ENCODE peak calls at places on chromosome 20, in seven cellular contexts. One of them, this sample, is unnamed. For H3K4me1, the result is how much of the 10 kb centered on the place peaks cover.

GRCh38 chr20:57658447-57659130 is 38.4 kb upstream of the ZBP1 start:
- DNase-seq in pancreas: peak
- DNase-seq in small intestine: no peak
- DNase-seq in PC-9: no peak
- DNase-seq in CD8-positive, alpha-beta memory T cell: no peak
- DNase-seq in tibial artery: no peak
- DNase-seq in GM23248: no peak
- DNase-seq in this sample: no peak

GRCh38 chr20:21509597-21510331 is 4.1 kb downstream of the NKX2-2 start:
- DNase-seq in CD8-positive, alpha-beta memory T cell: no peak
- DNase-seq in pancreas: no peak
- DNase-seq in PC-9: no peak
- DNase-seq in GM23248: peak
- DNase-seq in small intestine: no peak
- DNase-seq in tibial artery: no peak
- DNase-seq in this sample: peak

GRCh38 chr20:58554541-58554940 is 39.3 kb upstream of the APCDD1L start:
- DNase-seq in small intestine: no peak
- DNase-seq in tibial artery: no peak
- DNase-seq in CD8-positive, alpha-beta memory T cell: no peak
- DNase-seq in PC-9: peak
- DNase-seq in pancreas: no peak
- DNase-seq in GM23248: peak
- DNase-seq in this sample: peak

GRCh38 chr20:9093203-9093962 is 24.5 kb downstream of the PLCB4 start:
- DNase-seq in PC-9: no peak
- DNase-seq in pancreas: no peak
- DNase-seq in CD8-positive, alpha-beta memory T cell: no peak
- DNase-seq in small intestine: no peak
- DNase-seq in GM23248: no peak
- DNase-seq in tibial artery: no peak
- DNase-seq in this sample: no peak

GRCh38 chr20:14644698-14645097 is 307.3 kb upstream of the FLRT3 start:
- DNase-seq in pancreas: no peak
- DNase-seq in CD8-positive, alpha-beta memory T cell: no peak
- DNase-seq in small intestine: no peak
- DNase-seq in tibial artery: no peak
- DNase-seq in PC-9: no peak
- DNase-seq in GM23248: no peak
- DNase-seq in this sample: no peak

GRCh38 chr20:9172908-9173307 is 104.0 kb downstream of the PLCB4 start:
- DNase-seq in tibial artery: no peak
- DNase-seq in CD8-positive, alpha-beta memory T cell: no peak
- DNase-seq in PC-9: no peak
- DNase-seq in GM23248: peak
- DNase-seq in small intestine: no peak
- DNase-seq in pancreas: no peak
- DNase-seq in this sample: no peak

GRCh38 chr20:1393507-1393882 is 641 bp upstream of the FKBP1A start:
- DNase-seq in PC-9: no peak
- DNase-seq in pancreas: no peak
- DNase-seq in GM23248: no peak
- DNase-seq in CD8-positive, alpha-beta memory T cell: no peak
- DNase-seq in small intestine: no peak
- DNase-seq in tibial artery: no peak
- DNase-seq in this sample: no peak

GRCh38 chr20:36573103-36573797 is at the start of gene TGIF2:
- DNase-seq in pancreas: peak
- DNase-seq in tibial artery: peak
- DNase-seq in PC-9: peak
- DNase-seq in small intestine: peak
- DNase-seq in CD8-positive, alpha-beta memory T cell: peak
- DNase-seq in GM23248: peak
- DNase-seq in this sample: peak

GRCh38 chr20:47868744-47869143 is 83.5 kb upstream of the SULF2 start:
- DNase-seq in tibial artery: no peak
- DNase-seq in PC-9: no peak
- DNase-seq in CD8-positive, alpha-beta memory T cell: no peak
- DNase-seq in small intestine: no peak
- DNase-seq in GM23248: no peak
- DNase-seq in pancreas: no peak
- DNase-seq in this sample: no peak

GRCh38 chr20:6632187-6632586 is 135.3 kb upstream of the BMP2 start:
- DNase-seq in small intestine: peak
- DNase-seq in pancreas: no peak
- DNase-seq in CD8-positive, alpha-beta memory T cell: no peak
- DNase-seq in tibial artery: no peak
- DNase-seq in GM23248: peak
- DNase-seq in PC-9: no peak
- DNase-seq in this sample: no peak

GRCh38 chr20:5919634-5920544 is 30.4 kb downstream of the TRMT6 start:
- DNase-seq in CD8-positive, alpha-beta memory T cell: no peak
- DNase-seq in small intestine: no peak
- DNase-seq in PC-9: no peak
- DNase-seq in GM23248: no peak
- DNase-seq in pancreas: no peak
- DNase-seq in tibial artery: no peak
- DNase-seq in this sample: peak

GRCh38 chr20:15799871-15800270 is 773.4 kb downstream of the KIF16B start:
- DNase-seq in pancreas: no peak
- DNase-seq in CD8-positive, alpha-beta memory T cell: no peak
- DNase-seq in PC-9: peak
- DNase-seq in GM23248: peak
- DNase-seq in small intestine: no peak
- DNase-seq in tibial artery: no peak
- DNase-seq in this sample: no peak

GRCh38 chr20:24720957-24721356 is 228.1 kb upstream of the CST7 start:
- DNase-seq in CD8-positive, alpha-beta memory T cell: no peak
- DNase-seq in GM23248: no peak
- DNase-seq in tibial artery: no peak
- DNase-seq in PC-9: no peak
- DNase-seq in pancreas: no peak
- DNase-seq in small intestine: no peak
- DNase-seq in this sample: peak

GRCh38 chr20:37935435-37935834 is 32.5 kb downstream of the VSTM2L start:
- DNase-seq in small intestine: no peak
- DNase-seq in GM23248: no peak
- DNase-seq in CD8-positive, alpha-beta memory T cell: no peak
- DNase-seq in pancreas: no peak
- DNase-seq in PC-9: no peak
- DNase-seq in tibial artery: no peak
- DNase-seq in this sample: no peak

GRCh38 chr20:24751551-24751950 is 197.5 kb upstream of the CST7 start:
- DNase-seq in GM23248: no peak
- DNase-seq in pancreas: no peak
- DNase-seq in small intestine: no peak
- DNase-seq in tibial artery: no peak
- DNase-seq in PC-9: no peak
- DNase-seq in CD8-positive, alpha-beta memory T cell: no peak
- DNase-seq in this sample: peak

GRCh38 chr20:58829531-58829941 is 21.2 kb downstream of the GNAS-AS1 start:
- DNase-seq in pancreas: peak
- DNase-seq in CD8-positive, alpha-beta memory T cell: no peak
- DNase-seq in small intestine: no peak
- DNase-seq in tibial artery: no peak
- DNase-seq in GM23248: peak
- DNase-seq in PC-9: no peak
- DNase-seq in this sample: no peak

GRCh38 chr20:13105864-13106457 is 97.2 kb downstream of the SPTLC3 start:
- DNase-seq in GM23248: peak
- DNase-seq in pancreas: no peak
- DNase-seq in small intestine: peak
- DNase-seq in PC-9: no peak
- DNase-seq in CD8-positive, alpha-beta memory T cell: peak
- DNase-seq in tibial artery: no peak
- DNase-seq in this sample: no peak

GRCh38 chr20:43516251-43516824 is 8.8 kb downstream of the L3MBTL1 start:
- DNase-seq in pancreas: no peak
- DNase-seq in small intestine: no peak
- DNase-seq in CD8-positive, alpha-beta memory T cell: no peak
- DNase-seq in GM23248: peak
- DNase-seq in PC-9: no peak
- DNase-seq in tibial artery: no peak
- DNase-seq in this sample: no peak

GRCh38 chr20:47063407-47063806 is 168.8 kb downstream of the EYA2 start:
- DNase-seq in GM23248: no peak
- DNase-seq in tibial artery: no peak
- DNase-seq in CD8-positive, alpha-beta memory T cell: no peak
- DNase-seq in pancreas: no peak
- DNase-seq in PC-9: peak
- DNase-seq in small intestine: peak
- DNase-seq in this sample: no peak

GRCh38 chr20:59988141-59988540 is 29.9 kb downstream of the CDH26 start:
- DNase-seq in GM23248: peak
- DNase-seq in CD8-positive, alpha-beta memory T cell: no peak
- DNase-seq in tibial artery: no peak
- DNase-seq in PC-9: peak
- DNase-seq in small intestine: peak
- DNase-seq in pancreas: peak
- DNase-seq in this sample: peak

GRCh38 chr20:61166324-61166723 is 85.7 kb upstream of the CDH4 start:
- DNase-seq in CD8-positive, alpha-beta memory T cell: no peak
- DNase-seq in pancreas: no peak
- DNase-seq in PC-9: no peak
- DNase-seq in tibial artery: no peak
- DNase-seq in GM23248: peak
- DNase-seq in small intestine: no peak
- DNase-seq in this sample: no peak

GRCh38 chr20:50273601-50274491 is 83.2 kb downstream of the CEBPB start:
- DNase-seq in PC-9: no peak
- DNase-seq in tibial artery: no peak
- DNase-seq in GM23248: peak
- DNase-seq in pancreas: no peak
- DNase-seq in CD8-positive, alpha-beta memory T cell: no peak
- DNase-seq in small intestine: no peak
- DNase-seq in this sample: no peak

GRCh38 chr20:50271674-50272412 is 81.2 kb downstream of the CEBPB start:
- DNase-seq in pancreas: no peak
- DNase-seq in CD8-positive, alpha-beta memory T cell: no peak
- DNase-seq in tibial artery: peak
- DNase-seq in small intestine: no peak
- DNase-seq in GM23248: no peak
- DNase-seq in PC-9: no peak
- DNase-seq in this sample: no peak

GRCh38 chr20:50271201-50271600 is 80.6 kb downstream of the CEBPB start:
- DNase-seq in pancreas: no peak
- DNase-seq in small intestine: no peak
- DNase-seq in CD8-positive, alpha-beta memory T cell: no peak
- DNase-seq in GM23248: no peak
- DNase-seq in tibial artery: no peak
- DNase-seq in PC-9: no peak
- DNase-seq in this sample: no peak

GRCh38 chr20:50270569-50270968 is 79.9 kb downstream of the CEBPB start:
- DNase-seq in tibial artery: no peak
- DNase-seq in GM23248: no peak
- DNase-seq in CD8-positive, alpha-beta memory T cell: no peak
- DNase-seq in small intestine: no peak
- DNase-seq in pancreas: no peak
- DNase-seq in PC-9: no peak
- DNase-seq in this sample: no peak

DNA sequence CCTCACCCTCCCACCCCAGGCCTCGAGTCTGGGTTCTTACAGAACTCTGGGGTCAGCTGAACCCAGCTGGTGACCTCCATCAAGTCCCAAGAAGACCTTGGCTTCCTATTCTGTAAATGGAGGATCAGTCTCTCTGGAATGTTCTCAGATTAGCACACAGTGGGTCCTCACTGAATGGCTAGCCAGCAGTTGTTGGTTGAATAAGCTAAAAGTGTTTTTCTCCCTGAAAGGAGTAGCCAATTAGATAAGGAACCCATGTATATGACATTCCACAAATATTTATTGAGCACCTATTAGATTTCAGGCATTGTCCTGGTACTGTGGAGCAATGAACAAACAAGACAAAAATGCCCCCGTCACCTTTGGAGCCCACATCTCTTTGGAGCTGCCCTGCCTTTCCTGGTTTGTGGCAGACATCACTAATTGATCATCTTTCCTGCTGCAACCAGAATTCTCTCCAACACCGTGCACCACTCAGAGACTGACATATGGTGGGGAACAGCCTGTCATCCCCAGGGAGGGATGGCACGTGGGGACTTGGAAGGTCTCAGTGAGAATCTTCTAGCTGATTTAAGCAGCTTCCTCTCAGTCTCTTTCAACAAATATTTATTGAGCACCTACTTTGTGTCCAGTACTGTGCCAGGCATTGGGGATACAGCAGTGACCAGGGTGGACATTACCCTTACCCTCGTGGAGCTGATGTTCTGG is 81.9 kb downstream of the CEBPB start:
- DNase-seq in pancreas: no peak
- DNase-seq in small intestine: no peak
- DNase-seq in tibial artery: no peak
- DNase-seq in PC-9: no peak
- DNase-seq in CD8-positive, alpha-beta memory T cell: no peak
- DNase-seq in GM23248: no peak
- DNase-seq in this sample: no peak
- H3K4me1 ChIP-seq in pancreas: under half
- H3K4me1 ChIP-seq in small intestine: under half
- H3K4me1 ChIP-seq in tibial artery: under half
- H3K4me1 ChIP-seq in PC-9: under half
- H3K4me1 ChIP-seq in CD8-positive, alpha-beta memory T cell: under half
- H3K4me1 ChIP-seq in GM23248: under half
- H3K4me1 ChIP-seq in this sample: under half

DNA sequence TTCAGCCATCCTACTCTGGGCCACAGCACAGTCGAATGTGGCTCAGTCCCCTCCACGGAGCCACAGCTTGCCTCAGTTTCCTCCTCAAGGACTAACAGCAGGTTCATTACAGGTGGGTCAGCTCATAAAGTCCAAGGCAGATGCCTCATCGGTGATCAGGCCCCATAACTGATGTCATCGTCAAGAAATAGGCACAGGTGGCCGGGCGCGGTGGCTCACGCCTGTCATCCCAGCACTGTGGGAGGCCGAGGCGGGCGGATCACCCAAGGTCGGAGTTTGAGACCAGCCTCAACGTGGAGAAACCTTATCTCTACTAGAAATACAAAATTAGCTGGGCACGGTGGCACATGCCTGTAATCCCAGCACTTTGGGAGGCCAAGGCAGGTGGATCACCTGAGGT is 3.4 kb downstream of the UCKL1 start:
- DNase-seq in GM23248: no peak
- DNase-seq in PC-9: no peak
- DNase-seq in pancreas: no peak
- DNase-seq in tibial artery: no peak
- DNase-seq in CD8-positive, alpha-beta memory T cell: no peak
- DNase-seq in small intestine: peak
- DNase-seq in this sample: no peak
- H3K4me1 ChIP-seq in GM23248: under half
- H3K4me1 ChIP-seq in PC-9: under half
- H3K4me1 ChIP-seq in pancreas: under half
- H3K4me1 ChIP-seq in tibial artery: under half
- H3K4me1 ChIP-seq in CD8-positive, alpha-beta memory T cell: under half
- H3K4me1 ChIP-seq in small intestine: under half
- H3K4me1 ChIP-seq in this sample: under half

GRCh38 chr20:34109442-34109841 is 2.6 kb downstream of the EIF2S2 start:
- DNase-seq in tibial artery: no peak
- DNase-seq in CD8-positive, alpha-beta memory T cell: no peak
- DNase-seq in small intestine: no peak
- DNase-seq in PC-9: no peak
- DNase-seq in GM23248: no peak
- DNase-seq in pancreas: no peak
- DNase-seq in this sample: no peak
- H3K4me1 ChIP-seq in tibial artery: under half
- H3K4me1 ChIP-seq in CD8-positive, alpha-beta memory T cell: half or more
- H3K4me1 ChIP-seq in small intestine: under half
- H3K4me1 ChIP-seq in PC-9: under half
- H3K4me1 ChIP-seq in GM23248: under half
- H3K4me1 ChIP-seq in pancreas: under half
- H3K4me1 ChIP-seq in this sample: under half

GRCh38 chr20:62644802-62645496 is 2.6 kb downstream of the SLCO4A1 start:
- DNase-seq in PC-9: peak
- DNase-seq in tibial artery: no peak
- DNase-seq in small intestine: peak
- DNase-seq in CD8-positive, alpha-beta memory T cell: no peak
- DNase-seq in pancreas: no peak
- DNase-seq in GM23248: no peak
- DNase-seq in this sample: no peak
- H3K4me1 ChIP-seq in PC-9: under half
- H3K4me1 ChIP-seq in tibial artery: under half
- H3K4me1 ChIP-seq in small intestine: under half
- H3K4me1 ChIP-seq in CD8-positive, alpha-beta memory T cell: under half
- H3K4me1 ChIP-seq in pancreas: under half
- H3K4me1 ChIP-seq in GM23248: under half
- H3K4me1 ChIP-seq in this sample: under half